ENCODE peak calls at places on chromosomes 11 and 22, in six cellular contexts. I is fibroblast of pulmonary artery, T is H9, K is upper lobe of right lung, O is body of pancreas, R is osteoblast. P is an unnamed sample.

GRCh38 chr11:29243616-29244015 is 773.2 kb downstream of the KCNA4 start:
- DNase-seq in I (no peak), T (no peak), K (no peak), O (no peak), R (no peak), P (no peak)

GRCh38 chr11:72058416-72059034 is 21.8 kb downstream of the NUMA1 start:
- DNase-seq in I (no peak), T (no peak), K (no peak), O (no peak), R (no peak), P (no peak)

GRCh38 chr11:131889760-131890620 is 519.6 kb downstream of the NTM start:
- DNase-seq in I (no peak), T (no peak), K (no peak), O (no peak), R (no peak), P (no peak)

GRCh38 chr11:2377511-2378443 is 667 bp downstream of the CD81 start:
- DNase-seq in I (peak), T (peak), K (peak), O (peak), R (peak), P (no peak)

GRCh38 chr22:32020117-32020516 is 22.9 kb upstream of the SLC5A1 start:
- DNase-seq in I (peak), T (no peak), K (no peak), O (no peak), R (no peak), P (no peak)

GRCh38 chr22:45731041-45731797 is 59.6 kb downstream of the ATXN10 start:
- DNase-seq in I (peak), T (no peak), K (no peak), O (no peak), R (peak), P (no peak)

GRCh38 chr22:30637701-30638114 is 2.1 kb downstream of the SLC35E4 start:
- DNase-seq in I (no peak), T (no peak), K (no peak), O (no peak), R (no peak), P (no peak)

GRCh38 chr11:118098996-118099837 is 12.5 kb upstream of the SMIM35 start:
- DNase-seq in I (no peak), T (peak), K (peak), O (no peak), R (no peak), P (no peak)

GRCh38 chr22:48761546-48761945 is 1066.1 kb downstream of the BRD1 start:
- DNase-seq in I (no peak), T (peak), K (no peak), O (no peak), R (no peak), P (peak)

GRCh38 chr11:1762537-1763302 is 1.0 kb downstream of the CTSD start:
- DNase-seq in I (peak), T (no peak), K (peak), O (peak), R (peak), P (no peak)

GRCh38 chr11:85431319-85431718 is 195.8 kb downstream of the DLG2 start:
- DNase-seq in I (no peak), T (no peak), K (no peak), O (no peak), R (no peak), P (no peak)

GRCh38 chr22:42281706-42282251 is 11.3 kb upstream of the TCF20 start:
- DNase-seq in I (no peak), T (peak), K (peak), O (no peak), R (peak), P (no peak)

GRCh38 chr22:42280140-42280539 is 9.7 kb upstream of the TCF20 start:
- DNase-seq in I (no peak), T (no peak), K (no peak), O (no peak), R (peak), P (no peak)

GRCh38 chr22:42281284-42281683 is 10.8 kb upstream of the TCF20 start:
- DNase-seq in I (no peak), T (peak), K (peak), O (no peak), R (no peak), P (no peak)

GRCh38 chr22:42279425-42280020 is 9.1 kb upstream of the TCF20 start:
- DNase-seq in I (no peak), T (no peak), K (no peak), O (no peak), R (peak), P (no peak)

DNA sequence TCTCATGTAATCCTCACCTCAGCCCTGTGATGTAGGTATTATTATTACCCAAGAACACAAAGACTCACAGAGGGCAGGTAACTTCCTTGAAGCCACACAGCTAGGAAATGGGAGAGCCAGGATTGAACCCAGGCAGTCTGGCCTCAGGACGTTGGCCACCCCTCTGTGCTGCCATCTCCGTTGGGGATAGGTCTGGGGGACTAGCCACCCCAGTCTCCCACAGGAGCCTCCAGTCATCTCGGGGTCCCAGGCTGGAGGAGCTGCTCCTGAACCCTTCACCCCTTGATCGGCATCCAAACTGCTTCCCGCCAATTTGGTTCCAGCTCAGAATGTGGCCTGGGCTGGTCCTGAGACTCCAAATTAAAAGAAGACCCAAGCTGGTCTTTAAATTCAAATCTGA is 10.4 kb upstream of the TCF20 start:
- DNase-seq in I (no peak), T (peak), K (no peak), O (no peak), R (peak), P (no peak)
- TF ChIP-seq CTCF in I (no peak), T (no peak), K (no peak), O (no peak), R (no peak), P (no peak)

DNA sequence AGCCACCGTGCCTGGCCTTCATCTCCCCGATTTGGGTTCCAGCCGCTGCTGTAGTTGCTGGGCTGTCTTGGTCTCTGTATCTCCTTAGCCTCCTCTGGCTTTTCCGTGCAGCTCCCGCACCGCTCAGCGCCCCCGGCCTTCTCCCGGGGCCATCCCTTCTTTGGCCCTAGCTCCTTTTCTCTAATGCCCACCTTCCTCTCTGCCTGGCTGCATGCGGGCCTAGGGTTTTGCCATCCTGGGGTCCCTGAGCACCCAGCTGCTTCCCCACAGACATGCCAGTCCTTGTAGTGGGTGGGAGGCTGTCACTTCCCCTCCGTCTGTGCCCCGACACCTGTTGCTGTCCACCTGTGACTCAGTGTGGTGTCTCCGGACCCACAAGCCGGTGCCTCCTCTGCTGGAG is 36.4 kb downstream of the KCNJ4 start:
- DNase-seq in I (no peak), T (no peak), K (no peak), O (no peak), R (peak), P (no peak)
- TF ChIP-seq CTCF in I (no peak), T (no peak), K (no peak), O (no peak), R (no peak), P (no peak)

GRCh38 chr22:38069372-38070249 is 12.4 kb downstream of the PICK1 start:
- DNase-seq in I (peak), T (no peak), K (no peak), O (no peak), R (peak), P (no peak)
- TF ChIP-seq CTCF in I (peak), T (peak), K (peak), O (no peak), R (peak), P (peak)

GRCh38 chr11:35507688-35508087 is 17.7 kb downstream of the PAMR1 start:
- DNase-seq in I (peak), T (no peak), K (no peak), O (no peak), R (no peak), P (no peak)
- TF ChIP-seq CTCF in I (peak), T (peak), K (no peak), O (no peak), R (no peak), P (no peak)

GRCh38 chr11:64765291-64765803 is 5.6 kb upstream of the PYGM start:
- DNase-seq in I (no peak), T (peak), K (peak), O (no peak), R (no peak), P (no peak)
- TF ChIP-seq CTCF in I (peak), T (peak), K (no peak), O (peak), R (peak), P (peak)

DNA sequence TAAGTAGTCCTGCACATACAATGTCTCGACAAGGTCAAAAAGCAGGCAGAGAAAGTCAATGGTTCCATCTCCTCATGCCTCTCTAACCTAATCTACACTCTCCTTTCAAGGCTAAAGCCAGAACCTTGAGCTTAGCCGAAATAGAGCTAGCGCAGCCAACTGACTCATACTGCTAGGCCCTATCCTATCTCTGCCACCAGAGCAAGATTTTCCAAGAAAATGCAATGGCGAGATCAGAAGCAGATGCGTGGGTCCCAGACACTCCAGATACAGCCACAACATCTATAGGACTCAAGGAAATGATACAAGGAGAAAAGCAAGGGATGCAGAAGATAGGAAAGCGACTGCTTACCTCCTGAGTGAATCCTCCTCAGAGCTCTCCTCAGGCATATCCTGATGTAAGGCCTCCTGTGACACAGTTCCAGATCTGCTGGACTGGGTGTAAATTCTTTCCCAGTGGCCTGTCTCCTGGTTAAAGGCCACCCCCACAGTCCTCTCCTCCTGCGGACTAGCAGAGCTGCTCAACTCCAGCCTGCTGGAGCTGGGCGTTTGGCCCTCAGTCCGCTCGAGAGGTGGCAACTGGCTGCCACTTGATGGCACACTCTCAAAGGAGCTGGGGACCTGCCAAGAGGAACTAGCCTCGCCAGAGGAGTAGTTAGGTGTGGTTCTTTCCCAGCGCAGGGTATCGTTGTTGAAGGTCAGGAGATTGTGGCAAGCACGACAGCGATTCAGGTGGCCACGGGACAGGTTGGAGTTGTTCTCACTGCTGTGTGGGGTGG is 52.0 kb downstream of the AMBRA1 start:
- DNase-seq in I (no peak), T (no peak), K (peak), O (peak), R (no peak), P (no peak)
- TF ChIP-seq CTCF in I (no peak), T (no peak), K (no peak), O (peak), R (no peak), P (no peak)